ENCODE peak calls at places on chromosomes 11 and 22, in ten cellular contexts. G is cardiac muscle cell, V is HCEC 1CT, Z is GM12891, P is T-helper 9 cell, Y is sigmoid colon, U is hippocampal formation, B is nephron progenitor cell, R is SJSA1, L is NCI-H510A. I is an unnamed sample.

GRCh38 chr11:123218451-123218850 is 23.4 kb upstream of the CLMP start:
- DNase-seq in U (no peak), P (no peak), G (no peak), B (no peak), R (no peak), Y (no peak), V (peak; percentile 29), Z (no peak), L (no peak), I (no peak)

GRCh38 chr11:57294225-57295131 is 30.3 kb downstream of the TNKS1BP1 start:
- DNase-seq in P (no peak), B (no peak), Z (no peak), G (no peak), V (no peak), R (no peak), U (peak; percentile 11), L (no peak), Y (no peak), I (no peak)

GRCh38 chr11:69102732-69103615 is 52.8 kb upstream of the SMIM38 start:
- DNase-seq in Z (no peak), R (no peak), G (no peak), Y (no peak), V (no peak), U (no peak), B (no peak), P (no peak), L (no peak), I (no peak)

GRCh38 chr22:44363214-44363979 is 50.6 kb upstream of the SHISAL1 start:
- DNase-seq in Y (peak; percentile 97), P (no peak), V (peak; percentile 94), R (peak; percentile 99), B (no peak), U (peak; percentile 1), Z (no peak), G (no peak), L (no peak), I (no peak)

GRCh38 chr11:107591098-107591445 is at the start of gene ELMOD1:
- DNase-seq in L (no peak), Y (peak; percentile 73), P (peak; percentile 17), B (peak; percentile 89), Z (peak; percentile 42), V (peak; percentile 70), G (peak; percentile 80), U (peak; percentile 5), R (peak; percentile 41), I (no peak)

GRCh38 chr11:8038393-8038792 is 42.6 kb upstream of the TUB start:
- DNase-seq in Z (no peak), B (no peak), P (no peak), G (no peak), Y (no peak), R (no peak), U (no peak), L (no peak), V (no peak), I (no peak)

GRCh38 chr11:442611-443081 is 835 bp upstream of the ANO9 start:
- DNase-seq in L (no peak), U (no peak), P (no peak), Y (no peak), G (no peak), V (no peak), Z (no peak), B (no peak), R (no peak), I (no peak)

GRCh38 chr11:96238563-96239166 is 104.3 kb downstream of the MAML2 start:
- DNase-seq in U (no peak), P (no peak), G (no peak), L (no peak), R (no peak), Y (no peak), V (peak; percentile 83), B (no peak), Z (no peak), I (no peak)

GRCh38 chr22:31987180-31987579 is 42.8 kb downstream of the YWHAH start:
- DNase-seq in V (no peak), R (no peak), G (no peak), L (no peak), Y (peak; percentile 4), P (no peak), B (no peak), U (no peak), Z (no peak), I (no peak)